ENCODE peak calls at places on chromosomes 12 and 14, in four cellular contexts. R, N, F and C are unnamed samples.

GRCh38 chr14:84228702-84229101 is 1301.2 kb upstream of the FLRT2 start:
- DNase-seq in N (no peak), F (peak), R (no peak), C (no peak)

GRCh38 chr14:61268797-61269196 is 12.3 kb downstream of the TMEM30B start:
- DNase-seq in F (peak), R (no peak), N (no peak), C (no peak)

GRCh38 chr12:131457028-131457310 is 253.9 kb upstream of the SFSWAP start:
- DNase-seq in F (no peak), N (no peak), R (no peak), C (no peak)

GRCh38 chr12:125340791-125341190 is 275.6 kb downstream of the AACS start:
- DNase-seq in R (no peak), F (peak), N (peak), C (no peak)

GRCh38 chr12:49365542-49365941 is 1.7 kb upstream of the SPATS2 start:
- DNase-seq in N (no peak), F (peak), R (no peak), C (no peak)

GRCh38 chr12:96040305-96041133 is 5.1 kb upstream of the LTA4H start:
- DNase-seq in N (peak), F (no peak), R (no peak), C (no peak)

GRCh38 chr12:18345021-18345735 is 83.9 kb downstream of the PIK3C2G start:
- DNase-seq in F (no peak), R (no peak), N (no peak), C (no peak)

GRCh38 chr12:106062693-106063092 is 76.1 kb downstream of the NUAK1 start:
- DNase-seq in N (peak), F (no peak), R (no peak), C (no peak)

GRCh38 chr12:106493531-106493930 is 89.3 kb upstream of the RFX4 start:
- DNase-seq in R (no peak), F (no peak), N (no peak), C (no peak)

GRCh38 chr12:81468206-81468605 is 290.9 kb downstream of the PPFIA2 start:
- DNase-seq in F (peak), N (no peak), R (no peak), C (no peak)

GRCh38 chr14:106879241-106879640 is 1352.9 kb downstream of the TMEM121 start:
- DNase-seq in R (no peak), N (no peak), F (no peak), C (no peak)

GRCh38 chr12:79055926-79056674 is 191.5 kb downstream of the SYT1 start:
- DNase-seq in F (peak), N (no peak), R (no peak), C (no peak)

GRCh38 chr14:105337433-105337832 is 22.9 kb downstream of the PACS2 start:
- DNase-seq in N (no peak), R (no peak), F (no peak), C (no peak)

GRCh38 chr12:67940780-67941243 is 48.4 kb upstream of the IFNG-AS1 start:
- DNase-seq in N (peak), R (no peak), F (peak), C (no peak)

GRCh38 chr14:95502381-95502950 is 14.0 kb downstream of the SYNE3 start:
- DNase-seq in R (no peak), F (no peak), N (peak), C (no peak)

GRCh38 chr12:48184549-48184922 is 1.1 kb downstream of the CCDC184 start:
- DNase-seq in N (no peak), F (no peak), R (no peak), C (no peak)

GRCh38 chr12:110343921-110344555 is 59.5 kb downstream of the ANAPC7 start:
- DNase-seq in N (no peak), F (no peak), R (no peak), C (no peak)

GRCh38 chr14:98412431-98412830 is 859.6 kb downstream of the BCL11B start:
- DNase-seq in R (no peak), F (no peak), N (no peak), C (no peak)

GRCh38 chr12:7114851-7115250 is 5.8 kb upstream of the C1RL start:
- DNase-seq in F (no peak), N (no peak), R (no peak), C (no peak)

GRCh38 chr12:93109794-93110203 is 180.7 kb upstream of the EEA1 start:
- DNase-seq in R (no peak), N (no peak), F (no peak), C (no peak)

GRCh38 chr12:132351751-132352495 is 22.5 kb upstream of the GALNT9 start:
- DNase-seq in N (no peak), R (no peak), F (no peak), C (no peak)

GRCh38 chr12:27504506-27504905 is 19.5 kb upstream of the PPFIBP1 start:
- DNase-seq in F (peak), R (no peak), N (no peak), C (no peak)

DNA sequence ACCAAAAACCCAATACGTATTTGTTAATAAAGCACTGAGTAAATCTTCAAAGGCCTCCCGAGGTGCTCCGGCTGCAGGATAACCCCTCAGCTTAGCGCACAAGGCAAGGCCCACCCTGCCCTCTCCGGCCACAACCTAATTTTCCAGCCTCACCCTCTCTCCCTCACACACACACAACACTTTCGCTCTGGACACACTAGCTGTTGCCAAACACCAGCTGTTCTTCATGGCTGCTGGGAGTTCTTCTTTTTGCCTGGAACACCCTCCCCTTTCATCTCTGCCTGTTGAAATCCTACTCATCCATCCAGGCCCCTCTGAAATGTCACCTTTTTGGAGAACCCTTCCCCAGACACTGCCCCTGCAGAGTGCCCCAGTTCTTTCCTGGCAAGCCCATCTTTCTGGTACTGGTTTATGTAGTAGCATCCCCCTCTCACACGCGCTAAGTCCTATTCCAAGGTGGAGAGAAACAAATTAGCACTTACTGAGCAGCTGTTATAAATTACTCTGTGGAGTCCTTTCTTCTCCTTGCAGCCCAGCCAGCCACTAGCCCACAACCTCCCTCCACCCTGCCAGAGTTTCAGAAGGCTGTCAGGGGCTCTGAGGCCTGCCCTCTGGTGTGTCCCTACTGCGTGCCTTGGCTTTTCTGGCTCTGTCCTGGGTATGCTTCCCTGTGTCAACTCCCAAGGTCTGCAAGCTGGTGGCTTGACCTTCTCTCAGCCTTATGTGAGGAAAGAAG is 808 bp upstream of the CRACR2A start:
- DNase-seq in N (peak), R (peak), F (no peak), C (peak)
- H3K56ac ChIP-seq in N (peak), R (no peak), F (no peak), C (no peak)

GRCh38 chr14:67721851-67722250 is 20.2 kb downstream of the RDH12 start:
- DNase-seq in F (no peak), R (no peak), N (no peak), C (no peak)

GRCh38 chr14:67719866-67720265 is 18.2 kb downstream of the RDH12 start:
- DNase-seq in F (no peak), N (no peak), R (no peak), C (no peak)

GRCh38 chr14:67722293-67722692 is 20.6 kb downstream of the RDH12 start:
- DNase-seq in F (peak), N (peak), R (peak), C (no peak)

GRCh38 chr14:67717048-67717447 is 15.4 kb downstream of the RDH12 start:
- DNase-seq in F (no peak), R (no peak), N (no peak), C (no peak)

GRCh38 chr14:67718265-67718664 is 16.6 kb downstream of the RDH12 start:
- DNase-seq in R (no peak), F (no peak), N (no peak), C (no peak)
- H3K56ac ChIP-seq in R (peak), F (no peak), N (no peak), C (no peak)

DNA sequence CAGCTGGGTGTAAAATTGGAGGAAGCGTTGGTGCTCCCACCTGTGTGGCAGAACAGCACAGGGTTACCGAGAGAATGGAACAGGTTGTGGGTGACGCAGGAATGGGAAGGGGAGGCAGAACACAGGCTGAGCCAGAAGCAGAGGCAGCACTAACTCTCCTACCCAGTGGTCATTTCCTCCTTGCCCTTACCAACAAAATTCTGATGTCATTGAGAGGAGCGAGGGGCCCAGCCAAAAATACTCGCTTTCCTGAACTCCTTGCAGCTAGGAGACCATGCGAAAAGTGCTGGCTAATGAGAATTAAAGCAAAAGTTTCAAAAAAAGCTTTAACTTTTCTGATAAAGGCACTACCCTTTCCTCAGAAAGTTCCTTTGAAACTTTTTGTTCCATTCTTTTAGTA is 54.4 kb upstream of the HMGA2 start:
- DNase-seq in F (no peak), N (no peak), R (no peak), C (no peak)
- H3K56ac ChIP-seq in F (no peak), N (no peak), R (no peak), C (no peak)

DNA sequence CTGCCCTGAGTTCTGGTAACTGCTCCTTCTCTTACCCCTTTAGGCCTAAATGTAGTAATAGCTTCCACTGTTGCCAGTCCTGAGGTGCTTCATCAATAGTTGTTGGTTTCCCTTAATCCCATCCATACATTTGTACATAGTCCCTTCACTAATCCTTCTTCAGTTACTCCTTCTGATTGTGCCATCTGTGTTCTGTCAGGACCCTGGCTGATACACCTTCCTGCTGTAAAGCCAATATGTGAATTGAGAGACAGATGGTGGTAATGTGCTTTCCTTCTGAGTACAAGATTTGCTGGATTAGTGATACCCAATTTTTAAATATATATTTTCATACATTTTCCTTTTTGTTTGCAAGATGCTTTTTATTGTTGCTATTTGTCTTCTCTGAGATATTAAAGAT is 66.4 kb downstream of the OTOGL start:
- DNase-seq in F (no peak), R (no peak), N (no peak), C (no peak)
- H3K56ac ChIP-seq in F (no peak), R (no peak), N (no peak), C (no peak)

DNA sequence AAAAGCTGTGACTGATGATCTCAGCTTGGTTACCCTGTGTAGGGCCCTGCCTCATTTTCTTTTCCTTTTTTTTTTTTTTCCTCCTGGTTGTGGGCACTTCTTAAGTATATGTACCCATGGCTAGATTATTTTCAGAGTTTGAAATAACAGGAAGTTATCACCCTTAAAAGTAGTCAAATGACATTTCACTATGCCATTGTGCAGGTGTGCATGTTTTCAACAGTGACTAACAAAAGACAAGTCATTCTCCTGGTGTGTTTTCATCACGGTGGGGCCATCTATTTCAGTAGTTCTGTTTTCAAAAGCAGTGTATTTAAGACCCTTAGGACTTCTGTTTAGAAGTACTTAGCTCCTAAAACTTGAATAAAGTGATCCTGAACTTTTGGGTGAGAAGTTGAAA is 15.0 kb downstream of the GABARAPL1 start:
- DNase-seq in R (no peak), N (no peak), F (no peak), C (no peak)
- H3K56ac ChIP-seq in R (no peak), N (no peak), F (no peak), C (no peak)

GRCh38 chr14:79820866-79821535 is 390.3 kb downstream of the DIO2 start:
- DNase-seq in F (no peak), R (no peak), N (peak), C (no peak)

GRCh38 chr14:79825046-79825521 is 386.2 kb downstream of the DIO2 start:
- DNase-seq in N (peak), R (no peak), F (peak), C (no peak)

GRCh38 chr14:79822034-79822433 is 389.3 kb downstream of the DIO2 start:
- DNase-seq in F (no peak), N (no peak), R (no peak), C (no peak)
- H3K56ac ChIP-seq in F (no peak), N (no peak), R (no peak), C (no peak)